ENCODE peak calls at places on chromosomes 16 and 17, in eight cellular contexts. E is uterus, N is A549, I is esophagus muscularis mucosa, Y is vagina, G is tibial nerve, T is IMR-90, P is prostate gland. U is an unnamed sample.

GRCh38 chr16:66656547-66656946 is 40.0 kb downstream of the CMTM4 start:
- DNase-seq in N (no peak), I (no peak), T (peak; percentile 38), G (no peak), Y (no peak), P (no peak), E (no peak), U (no peak)

GRCh38 chr16:24116989-24117388 is 139.1 kb upstream of the CACNG3 start:
- DNase-seq in Y (no peak), P (no peak), T (no peak), E (no peak), N (no peak), I (no peak), G (no peak), U (no peak)

GRCh38 chr17:75152971-75153853 is 1.1 kb downstream of the JPT1 start:
- DNase-seq in E (no peak), T (peak; percentile 28), G (peak; percentile 15), I (no peak), N (peak; percentile 71), P (peak; percentile 26), Y (no peak), U (peak; percentile 80)

GRCh38 chr16:75053791-75054555 is 55.1 kb downstream of the ZNRF1 start:
- DNase-seq in P (peak; percentile 66), I (no peak), N (peak; percentile 66), T (no peak), Y (no peak), E (no peak), G (peak; percentile 27), U (no peak)

GRCh38 chr17:17204041-17204591 is 2.0 kb downstream of the PLD6 start:
- DNase-seq in P (no peak), Y (no peak), E (no peak), I (no peak), N (no peak), G (no peak), T (no peak), U (no peak)

GRCh38 chr16:68480084-68480995 is 32.0 kb upstream of the SMPD3 start:
- DNase-seq in P (no peak), I (no peak), T (no peak), N (no peak), Y (no peak), G (no peak), E (no peak), U (peak; percentile 1)

GRCh38 chr17:50203589-50204345 is 2.3 kb upstream of the COL1A1 start:
- DNase-seq in T (peak; percentile 96), Y (no peak), G (no peak), N (no peak), I (no peak), E (peak; percentile 80), P (no peak), U (no peak)

GRCh38 chr16:64532117-64532516 is 589.7 kb downstream of the CDH11 start:
- DNase-seq in N (no peak), G (no peak), Y (no peak), E (no peak), I (peak; percentile 45), T (no peak), P (no peak), U (no peak)

GRCh38 chr16:194516-194915 is 14.3 kb downstream of the HBQ1 start:
- DNase-seq in P (no peak), N (no peak), Y (no peak), E (no peak), I (no peak), G (no peak), T (peak; percentile 29), U (no peak)

DNA sequence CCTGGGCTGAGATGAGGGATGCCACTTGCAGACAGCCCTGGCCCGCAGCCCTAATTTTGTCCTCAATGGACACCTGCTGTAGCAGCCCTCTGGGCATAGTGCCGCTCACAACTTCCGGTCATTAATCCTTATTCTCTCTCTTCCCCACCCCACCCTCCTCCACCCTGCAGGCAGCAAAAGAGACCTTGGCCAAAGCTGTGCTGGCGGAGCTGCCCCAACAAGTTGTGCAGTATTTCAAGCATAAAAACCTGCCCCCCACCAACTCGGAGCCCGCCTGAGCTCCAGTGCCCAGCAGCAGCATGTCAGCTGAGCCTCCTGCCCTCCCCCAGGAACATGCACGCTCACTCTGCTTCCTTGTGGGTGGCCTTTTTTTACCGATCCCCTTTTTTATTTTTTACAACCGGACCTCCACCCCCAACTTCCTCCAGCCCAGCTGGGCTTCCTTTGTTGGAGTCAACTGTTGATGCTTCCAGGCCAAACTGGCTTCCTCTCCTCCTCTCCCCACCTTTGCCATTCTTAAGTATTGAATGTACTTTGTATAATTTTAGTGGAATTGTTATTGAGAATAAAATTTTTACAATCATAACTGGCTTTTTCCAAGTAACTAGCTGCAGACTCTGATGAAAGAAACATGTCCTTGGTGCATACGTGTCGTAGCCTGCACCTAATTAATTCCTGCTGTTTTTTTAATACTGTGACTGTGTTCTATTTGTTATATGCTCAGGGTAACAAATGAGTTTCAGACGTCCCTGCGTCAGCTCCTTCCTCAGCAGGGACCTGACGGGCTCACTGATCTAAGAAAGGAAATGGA is 38.3 kb downstream of the PSME3IP1 start:
- DNase-seq in G (no peak), T (peak; percentile 46), I (no peak), P (peak; percentile 43), E (no peak), Y (no peak), N (no peak), U (peak; percentile 72)
- TF ChIP-seq POLR2A in G (no peak), T (no peak), I (no peak), P (no peak), E (no peak), Y (no peak), N (no peak), U (no peak)

GRCh38 chr17:1089915-1090314 is 89.9 kb downstream of the ABR start:
- DNase-seq in T (no peak), Y (no peak), G (no peak), E (no peak), P (peak; percentile 49), N (no peak), I (no peak), U (no peak)

GRCh38 chr17:1091885-1092284 is 87.9 kb downstream of the ABR start:
- DNase-seq in N (no peak), I (no peak), G (no peak), P (peak; percentile 84), Y (no peak), E (no peak), T (no peak), U (no peak)

GRCh38 chr17:1087381-1088241 is 90.7 kb downstream of the TIMM22 start:
- DNase-seq in P (peak; percentile 89), N (peak; percentile 84), T (no peak), G (peak; percentile 49), Y (no peak), I (no peak), E (peak; percentile 77), U (no peak)

GRCh38 chr17:1091190-1091534 is 88.6 kb downstream of the ABR start:
- DNase-seq in T (no peak), Y (no peak), G (no peak), E (no peak), I (no peak), P (no peak), N (no peak), U (no peak)

GRCh38 chr17:1090454-1091189 is 89.2 kb downstream of the ABR start:
- DNase-seq in T (no peak), G (no peak), Y (no peak), I (no peak), E (no peak), P (peak; percentile 54), N (no peak), U (no peak)
- H3K27ac ChIP-seq in T (no peak overlapping the region), G (no peak overlapping the region), Y (peak overlapping the region; percentile 76), I (peak overlapping the region; percentile 60), E (no peak overlapping the region), P (peak overlapping the region; percentile 89), N (no peak overlapping the region), U (peak overlapping the region; percentile 20)

GRCh38 chr16:81008151-81008789 is 1.3 kb downstream of the CENPN start:
- DNase-seq in T (no peak), P (no peak), Y (peak; percentile 89), I (no peak), N (no peak), E (peak; percentile 17), G (no peak), U (peak; percentile 88)

GRCh38 chr16:81005644-81006471 is 827 bp downstream of the CMC2 start:
- DNase-seq in I (no peak), P (no peak), G (peak; percentile 53), E (peak; percentile 16), Y (peak; percentile 89), T (peak; percentile 23), N (peak; percentile 57), U (peak; percentile 80)

GRCh38 chr16:81003610-81004460 is 2.9 kb downstream of the CMC2 start:
- DNase-seq in I (no peak), N (no peak), Y (no peak), T (peak; percentile 47), P (no peak), G (no peak), E (no peak), U (no peak)

GRCh38 chr16:81004646-81005353 is 1.9 kb downstream of the CMC2 start:
- DNase-seq in Y (no peak), E (peak; percentile 24), T (peak; percentile 62), I (no peak), N (peak; percentile 50), G (peak; percentile 78), P (peak; percentile 56), U (no peak)

DNA sequence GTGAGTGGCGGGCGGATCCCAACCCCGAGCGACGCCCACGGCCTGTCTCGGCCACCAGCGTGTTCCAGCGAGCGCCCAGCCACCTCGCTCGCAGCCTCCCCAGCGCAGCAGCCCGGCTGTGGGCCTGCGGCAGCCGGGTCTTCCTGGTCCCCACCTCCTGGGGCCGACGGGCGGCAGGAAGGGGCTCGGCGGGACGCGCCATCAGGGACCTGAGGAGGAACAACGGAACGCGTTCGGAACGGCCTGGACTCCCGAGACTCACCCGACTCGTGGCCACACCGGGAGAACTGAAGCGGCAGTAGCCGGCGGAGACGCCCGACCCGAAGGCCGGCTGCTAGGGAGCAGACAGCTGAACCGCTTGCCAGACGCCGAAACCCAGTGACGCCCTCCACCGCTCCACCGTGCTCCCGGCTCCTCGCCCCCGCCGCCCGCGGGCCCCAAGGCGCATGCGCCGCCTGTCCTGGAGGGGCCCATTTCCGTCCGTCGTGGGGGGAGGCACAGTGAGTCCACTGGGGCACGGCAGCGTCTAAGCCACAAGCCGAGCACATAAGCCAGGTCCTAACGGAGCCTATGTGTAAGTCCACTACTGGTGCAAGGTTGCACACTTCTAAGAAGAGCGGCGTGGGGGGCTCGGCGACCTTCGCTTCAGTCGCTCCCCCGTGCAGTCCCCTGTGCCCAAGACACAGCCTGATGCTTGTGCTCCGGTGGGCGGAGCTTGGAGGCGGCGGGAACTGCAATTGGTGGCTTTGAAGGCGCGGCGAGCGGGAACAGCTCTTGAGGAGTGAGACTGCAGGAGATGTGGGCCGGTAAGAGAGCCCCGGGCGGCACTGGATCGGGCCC is at the start of the genes CENPN and CMC2:
- DNase-seq in E (peak; percentile 99), T (peak; percentile 99), I (peak; percentile 100), N (peak; percentile 99), Y (peak; percentile 99), G (peak; percentile 99), P (peak; percentile 99), U (peak; percentile 99)
- TF ChIP-seq POLR2A in E (peak; percentile 78), T (peak; percentile 94), I (peak; percentile 76), N (peak; percentile 63), Y (peak; percentile 88), G (peak; percentile 91), P (peak; percentile 91), U (peak; percentile 75)

DNA sequence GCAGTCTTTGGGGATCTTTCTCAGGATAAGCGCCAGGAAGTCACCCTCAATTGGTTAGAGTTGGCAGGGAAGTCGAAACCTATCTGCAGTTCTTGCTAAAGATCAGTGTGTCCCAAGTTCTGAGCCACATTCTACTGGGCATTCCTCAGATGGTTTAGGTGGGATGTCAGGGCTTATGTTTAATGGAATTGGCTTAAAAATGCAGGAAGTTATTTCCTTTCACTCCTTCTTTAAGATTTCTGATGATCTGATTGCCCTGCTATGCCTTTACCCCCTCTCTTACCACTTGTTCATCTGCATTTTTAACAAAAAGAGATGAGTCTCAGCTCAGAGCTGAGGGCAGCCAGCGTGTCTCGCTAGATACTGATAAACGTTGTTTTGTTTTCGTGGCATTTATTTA is 30.8 kb downstream of the FOXL1 start:
- DNase-seq in E (no peak), N (peak; percentile 30), G (no peak), Y (no peak), I (no peak), P (no peak), T (peak; percentile 94), U (no peak)
- H3K27ac ChIP-seq in E (no peak overlapping the region), N (peak overlapping the region; percentile 20), G (no peak overlapping the region), Y (no peak overlapping the region), I (no peak overlapping the region), P (no peak overlapping the region), T (peak overlapping the region; percentile 92), U (no peak overlapping the region)